ENCODE peak calls at places on chromosomes 7 and 10, in nine cellular contexts. One of them, this sample, is unnamed.

GRCh38 chr10:125700355-125700911 is 17.5 kb upstream of the TEX36 start:
- DNase-seq in transverse colon: no peak
- DNase-seq in suprapubic skin: no peak
- DNase-seq in SK-N-SH: no peak
- DNase-seq in ovary: no peak
- DNase-seq in sigmoid colon: no peak
- DNase-seq in tibial nerve: no peak
- DNase-seq in A549: no peak
- DNase-seq in GM12878: no peak
- DNase-seq in this sample: no peak

GRCh38 chr10:45154481-45154880 is 153.8 kb downstream of the ZNF22 start:
- DNase-seq in sigmoid colon: no peak
- DNase-seq in A549: no peak
- DNase-seq in GM12878: no peak
- DNase-seq in transverse colon: no peak
- DNase-seq in tibial nerve: no peak
- DNase-seq in suprapubic skin: no peak
- DNase-seq in SK-N-SH: no peak
- DNase-seq in ovary: no peak
- DNase-seq in this sample: no peak

GRCh38 chr7:55362927-55363326 is 2.2 kb upstream of the LANCL2 start:
- DNase-seq in sigmoid colon: no peak
- DNase-seq in transverse colon: no peak
- DNase-seq in A549: no peak
- DNase-seq in tibial nerve: no peak
- DNase-seq in ovary: no peak
- DNase-seq in SK-N-SH: no peak
- DNase-seq in suprapubic skin: no peak
- DNase-seq in GM12878: no peak
- DNase-seq in this sample: no peak

GRCh38 chr10:1292611-1293021 is 236.4 kb downstream of the WDR37 start:
- DNase-seq in SK-N-SH: peak
- DNase-seq in suprapubic skin: no peak
- DNase-seq in tibial nerve: no peak
- DNase-seq in sigmoid colon: no peak
- DNase-seq in A549: no peak
- DNase-seq in ovary: no peak
- DNase-seq in GM12878: no peak
- DNase-seq in transverse colon: no peak
- DNase-seq in this sample: no peak

GRCh38 chr7:43880596-43880995 is 11.3 kb upstream of the MRPS24 start:
- DNase-seq in GM12878: no peak
- DNase-seq in tibial nerve: no peak
- DNase-seq in SK-N-SH: no peak
- DNase-seq in A549: no peak
- DNase-seq in suprapubic skin: no peak
- DNase-seq in sigmoid colon: no peak
- DNase-seq in ovary: no peak
- DNase-seq in transverse colon: no peak
- DNase-seq in this sample: no peak

GRCh38 chr10:88045544-88046415 is 182.4 kb downstream of the PTEN start:
- DNase-seq in suprapubic skin: no peak
- DNase-seq in ovary: no peak
- DNase-seq in GM12878: no peak
- DNase-seq in A549: no peak
- DNase-seq in SK-N-SH: no peak
- DNase-seq in tibial nerve: peak
- DNase-seq in sigmoid colon: no peak
- DNase-seq in transverse colon: no peak
- DNase-seq in this sample: no peak

GRCh38 chr10:88938039-88938438 is 14.5 kb downstream of the ACTA2 start:
- DNase-seq in transverse colon: no peak
- DNase-seq in A549: no peak
- DNase-seq in GM12878: no peak
- DNase-seq in SK-N-SH: no peak
- DNase-seq in tibial nerve: no peak
- DNase-seq in ovary: no peak
- DNase-seq in sigmoid colon: no peak
- DNase-seq in suprapubic skin: no peak
- DNase-seq in this sample: no peak

GRCh38 chr10:125448596-125448995 is 234.4 kb downstream of the TEX36 start:
- DNase-seq in transverse colon: peak
- DNase-seq in sigmoid colon: no peak
- DNase-seq in suprapubic skin: no peak
- DNase-seq in ovary: no peak
- DNase-seq in A549: peak
- DNase-seq in GM12878: no peak
- DNase-seq in SK-N-SH: peak
- DNase-seq in tibial nerve: no peak
- DNase-seq in this sample: no peak

GRCh38 chr10:52951819-52952218 is 179.2 kb upstream of the MBL2 start:
- DNase-seq in GM12878: no peak
- DNase-seq in suprapubic skin: no peak
- DNase-seq in ovary: peak
- DNase-seq in sigmoid colon: no peak
- DNase-seq in SK-N-SH: no peak
- DNase-seq in transverse colon: peak
- DNase-seq in A549: no peak
- DNase-seq in tibial nerve: no peak
- DNase-seq in this sample: peak

GRCh38 chr7:27564881-27565482 is 97.7 kb downstream of the HIBADH start:
- DNase-seq in ovary: no peak
- DNase-seq in tibial nerve: no peak
- DNase-seq in sigmoid colon: no peak
- DNase-seq in SK-N-SH: no peak
- DNase-seq in GM12878: no peak
- DNase-seq in A549: no peak
- DNase-seq in suprapubic skin: no peak
- DNase-seq in transverse colon: no peak
- DNase-seq in this sample: no peak

GRCh38 chr7:73424486-73424885 is 9.1 kb upstream of the FZD9 start:
- DNase-seq in sigmoid colon: no peak
- DNase-seq in A549: no peak
- DNase-seq in ovary: no peak
- DNase-seq in GM12878: no peak
- DNase-seq in SK-N-SH: no peak
- DNase-seq in transverse colon: no peak
- DNase-seq in tibial nerve: no peak
- DNase-seq in suprapubic skin: no peak
- DNase-seq in this sample: no peak

DNA sequence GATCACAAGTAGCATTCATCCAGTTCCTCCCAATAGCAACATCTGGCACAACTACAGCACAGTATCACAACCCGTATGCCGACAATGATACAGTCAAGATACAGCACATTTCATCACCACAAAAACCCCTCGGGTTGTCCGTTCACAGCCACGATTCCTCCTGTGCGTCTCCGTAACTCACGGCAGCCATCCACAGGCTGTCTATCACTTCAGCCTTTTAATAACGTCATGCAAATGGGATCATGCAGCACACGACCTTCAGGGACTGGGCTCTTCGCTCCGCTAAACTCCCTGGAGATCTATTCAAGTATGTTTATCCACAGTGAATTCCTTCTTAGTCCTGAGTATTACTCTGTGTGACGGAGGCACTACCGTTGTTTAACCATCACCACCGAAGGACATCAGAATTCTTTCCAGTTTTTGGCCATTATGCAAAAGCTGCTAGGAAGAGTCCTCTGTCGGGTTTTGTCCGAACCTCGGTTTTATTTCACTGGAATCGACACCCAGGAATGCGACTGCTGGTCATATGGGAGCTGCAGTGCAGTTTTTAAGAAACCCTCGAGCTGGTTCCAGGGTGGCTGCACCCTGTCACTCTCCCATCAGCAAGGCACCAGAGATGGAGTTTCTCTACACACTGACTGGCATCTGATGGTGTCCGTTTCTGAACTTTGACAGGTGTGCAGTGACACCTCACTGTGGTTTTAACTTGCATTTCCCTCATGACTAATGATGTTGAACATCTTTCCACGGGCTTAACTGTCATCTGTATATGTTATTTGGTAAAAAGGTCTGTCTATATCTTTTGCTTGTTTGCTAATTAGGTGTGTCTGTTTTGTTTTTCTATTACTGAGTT is 193.6 kb downstream of the MAD1L1 start:
- DNase-seq in SK-N-SH: peak
- DNase-seq in ovary: no peak
- DNase-seq in sigmoid colon: peak
- DNase-seq in suprapubic skin: no peak
- DNase-seq in transverse colon: no peak
- DNase-seq in A549: no peak
- DNase-seq in tibial nerve: no peak
- DNase-seq in GM12878: no peak
- DNase-seq in this sample: no peak
- TF ChIP-seq EP300 in SK-N-SH: no peak
- TF ChIP-seq EP300 in ovary: no peak
- TF ChIP-seq EP300 in sigmoid colon: no peak
- TF ChIP-seq EP300 in suprapubic skin: no peak
- TF ChIP-seq EP300 in transverse colon: no peak
- TF ChIP-seq EP300 in A549: no peak
- TF ChIP-seq EP300 in tibial nerve: no peak
- TF ChIP-seq EP300 in GM12878: no peak
- TF ChIP-seq EP300 in this sample: no peak

GRCh38 chr7:34904987-34905386 is 132.3 kb downstream of the DPY19L1 start:
- DNase-seq in GM12878: no peak
- DNase-seq in sigmoid colon: no peak
- DNase-seq in tibial nerve: no peak
- DNase-seq in suprapubic skin: no peak
- DNase-seq in transverse colon: no peak
- DNase-seq in SK-N-SH: no peak
- DNase-seq in A549: no peak
- DNase-seq in ovary: no peak
- DNase-seq in this sample: no peak

GRCh38 chr7:34895202-34895601 is 142.1 kb downstream of the DPY19L1 start:
- DNase-seq in suprapubic skin: no peak
- DNase-seq in sigmoid colon: no peak
- DNase-seq in GM12878: no peak
- DNase-seq in SK-N-SH: no peak
- DNase-seq in tibial nerve: no peak
- DNase-seq in ovary: no peak
- DNase-seq in transverse colon: no peak
- DNase-seq in A549: no peak
- DNase-seq in this sample: no peak

GRCh38 chr7:34902181-34902580 is 135.1 kb downstream of the DPY19L1 start:
- DNase-seq in tibial nerve: no peak
- DNase-seq in SK-N-SH: no peak
- DNase-seq in GM12878: no peak
- DNase-seq in sigmoid colon: no peak
- DNase-seq in transverse colon: no peak
- DNase-seq in ovary: no peak
- DNase-seq in suprapubic skin: no peak
- DNase-seq in A549: no peak
- DNase-seq in this sample: no peak

GRCh38 chr7:34900891-34901493 is 136.3 kb downstream of the DPY19L1 start:
- DNase-seq in SK-N-SH: peak
- DNase-seq in sigmoid colon: no peak
- DNase-seq in A549: no peak
- DNase-seq in ovary: no peak
- DNase-seq in GM12878: no peak
- DNase-seq in tibial nerve: no peak
- DNase-seq in suprapubic skin: no peak
- DNase-seq in transverse colon: no peak
- DNase-seq in this sample: no peak
- TF ChIP-seq CTCF in SK-N-SH: peak
- TF ChIP-seq CTCF in sigmoid colon: no peak
- TF ChIP-seq CTCF in A549: peak
- TF ChIP-seq CTCF in ovary: no peak
- TF ChIP-seq CTCF in GM12878: peak
- TF ChIP-seq CTCF in tibial nerve: no peak
- TF ChIP-seq CTCF in suprapubic skin: no peak
- TF ChIP-seq CTCF in transverse colon: peak
- TF ChIP-seq CTCF in this sample: no peak

GRCh38 chr10:78044699-78045098 is 11.0 kb downstream of the RPS24 start:
- DNase-seq in suprapubic skin: no peak
- DNase-seq in A549: no peak
- DNase-seq in GM12878: no peak
- DNase-seq in sigmoid colon: no peak
- DNase-seq in SK-N-SH: no peak
- DNase-seq in tibial nerve: no peak
- DNase-seq in transverse colon: no peak
- DNase-seq in ovary: no peak
- DNase-seq in this sample: no peak
- TF ChIP-seq EP300 in suprapubic skin: no peak
- TF ChIP-seq EP300 in A549: no peak
- TF ChIP-seq EP300 in GM12878: no peak
- TF ChIP-seq EP300 in sigmoid colon: no peak
- TF ChIP-seq EP300 in SK-N-SH: no peak
- TF ChIP-seq EP300 in tibial nerve: no peak
- TF ChIP-seq EP300 in transverse colon: no peak
- TF ChIP-seq EP300 in ovary: no peak
- TF ChIP-seq EP300 in this sample: no peak

DNA sequence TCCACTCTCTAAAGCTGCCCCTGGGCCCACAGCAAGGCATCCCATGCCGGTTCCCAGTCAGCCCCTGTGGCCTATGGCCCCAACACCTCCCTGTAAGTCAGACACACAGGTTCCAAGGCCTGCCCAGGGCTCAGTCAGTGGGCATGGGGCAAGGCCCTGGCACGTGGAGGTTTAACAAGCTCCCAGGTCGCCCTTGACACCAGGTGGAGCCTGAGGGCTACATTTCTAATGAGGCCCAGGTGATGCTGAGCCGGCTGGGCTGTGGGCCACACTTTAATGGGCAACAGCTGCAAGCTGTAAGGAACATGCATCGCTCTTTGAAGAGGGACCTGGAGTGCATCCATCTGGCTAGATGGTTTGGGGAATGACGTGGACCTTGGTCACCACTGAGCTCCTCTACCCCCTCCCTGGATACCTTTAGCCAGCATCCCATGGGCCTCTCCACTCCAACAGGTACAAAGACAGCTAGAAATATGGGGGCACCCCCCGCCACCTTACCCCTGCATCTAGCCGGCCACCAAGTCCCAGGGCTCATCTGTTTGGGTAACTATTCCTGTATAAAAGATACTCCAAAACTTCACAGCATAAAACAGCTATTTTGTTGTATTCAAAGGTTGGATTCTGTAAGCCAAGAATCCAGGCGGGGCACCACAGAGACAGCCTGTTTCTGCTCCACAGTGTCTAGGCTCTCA is 122.5 kb downstream of the OAT start:
- DNase-seq in SK-N-SH: peak
- DNase-seq in GM12878: no peak
- DNase-seq in tibial nerve: no peak
- DNase-seq in A549: no peak
- DNase-seq in suprapubic skin: no peak
- DNase-seq in ovary: no peak
- DNase-seq in sigmoid colon: peak
- DNase-seq in transverse colon: no peak
- DNase-seq in this sample: no peak
- TF ChIP-seq CTCF in SK-N-SH: no peak
- TF ChIP-seq CTCF in GM12878: no peak
- TF ChIP-seq CTCF in tibial nerve: no peak
- TF ChIP-seq CTCF in A549: no peak
- TF ChIP-seq CTCF in suprapubic skin: no peak
- TF ChIP-seq CTCF in ovary: no peak
- TF ChIP-seq CTCF in sigmoid colon: no peak
- TF ChIP-seq CTCF in transverse colon: no peak
- TF ChIP-seq CTCF in this sample: no peak

GRCh38 chr10:101576229-101576863 is 11.7 kb downstream of the POLL start:
- DNase-seq in sigmoid colon: no peak
- DNase-seq in SK-N-SH: no peak
- DNase-seq in A549: no peak
- DNase-seq in tibial nerve: no peak
- DNase-seq in ovary: no peak
- DNase-seq in suprapubic skin: no peak
- DNase-seq in transverse colon: no peak
- DNase-seq in GM12878: no peak
- DNase-seq in this sample: no peak
- TF ChIP-seq EP300 in sigmoid colon: no peak
- TF ChIP-seq EP300 in SK-N-SH: no peak
- TF ChIP-seq EP300 in A549: no peak
- TF ChIP-seq EP300 in tibial nerve: no peak
- TF ChIP-seq EP300 in ovary: no peak
- TF ChIP-seq EP300 in suprapubic skin: no peak
- TF ChIP-seq EP300 in transverse colon: no peak
- TF ChIP-seq EP300 in GM12878: no peak
- TF ChIP-seq EP300 in this sample: no peak